ENCODE peak calls at places on chromosomes 11 and 22, in eight cellular contexts. One of them, this sample, is unnamed.
A peak's percentile ranks its signal among the peaks of the same experiment; 100 is the strongest.

GRCh38 chr11:112113539-112114457 is 27.1 kb downstream of the SDHD start:
- DNase-seq in WTC11: no peak
- DNase-seq in stimulated activated CD8-positive, alpha-beta memory T cell treated with anti-CD3 and anti-CD28 coated beads, Interleukin-15, amount 100 ng/mL, for 24 hours: no peak
- DNase-seq in neural progenitor cell: peak; percentile 58
- DNase-seq in LHCN-M2: peak; percentile 71
- DNase-seq in RPMI7951: peak; percentile 71
- DNase-seq in GM04504: peak; percentile 38
- DNase-seq in activated CD4-positive, alpha-beta T cell treated with anti-CD3 and anti-CD28 coated beads, Interleukin-2, amount 50 U/mL, for 48 hours: no peak
- DNase-seq in this sample: no peak

GRCh38 chr11:88345949-88346348 is 8.4 kb upstream of the CTSC start:
- DNase-seq in activated CD4-positive, alpha-beta T cell treated with anti-CD3 and anti-CD28 coated beads, Interleukin-2, amount 50 U/mL, for 48 hours: no peak
- DNase-seq in LHCN-M2: no peak
- DNase-seq in WTC11: no peak
- DNase-seq in neural progenitor cell: no peak
- DNase-seq in RPMI7951: no peak
- DNase-seq in GM04504: no peak
- DNase-seq in stimulated activated CD8-positive, alpha-beta memory T cell treated with anti-CD3 and anti-CD28 coated beads, Interleukin-15, amount 100 ng/mL, for 24 hours: no peak
- DNase-seq in this sample: no peak

GRCh38 chr11:103464420-103464819 is 355.2 kb downstream of the DYNC2H1 start:
- DNase-seq in RPMI7951: no peak
- DNase-seq in activated CD4-positive, alpha-beta T cell treated with anti-CD3 and anti-CD28 coated beads, Interleukin-2, amount 50 U/mL, for 48 hours: no peak
- DNase-seq in neural progenitor cell: no peak
- DNase-seq in stimulated activated CD8-positive, alpha-beta memory T cell treated with anti-CD3 and anti-CD28 coated beads, Interleukin-15, amount 100 ng/mL, for 24 hours: no peak
- DNase-seq in WTC11: no peak
- DNase-seq in LHCN-M2: no peak
- DNase-seq in GM04504: no peak
- DNase-seq in this sample: no peak

GRCh38 chr22:36026741-36027140 is 1.9 kb downstream of the RBFOX2 start:
- DNase-seq in stimulated activated CD8-positive, alpha-beta memory T cell treated with anti-CD3 and anti-CD28 coated beads, Interleukin-15, amount 100 ng/mL, for 24 hours: no peak
- DNase-seq in RPMI7951: peak; percentile 37
- DNase-seq in GM04504: no peak
- DNase-seq in LHCN-M2: peak; percentile 37
- DNase-seq in WTC11: no peak
- DNase-seq in neural progenitor cell: no peak
- DNase-seq in activated CD4-positive, alpha-beta T cell treated with anti-CD3 and anti-CD28 coated beads, Interleukin-2, amount 50 U/mL, for 48 hours: no peak
- DNase-seq in this sample: no peak

GRCh38 chr22:21707677-21708076 is 27.9 kb downstream of the YPEL1 start:
- DNase-seq in RPMI7951: no peak
- DNase-seq in stimulated activated CD8-positive, alpha-beta memory T cell treated with anti-CD3 and anti-CD28 coated beads, Interleukin-15, amount 100 ng/mL, for 24 hours: no peak
- DNase-seq in activated CD4-positive, alpha-beta T cell treated with anti-CD3 and anti-CD28 coated beads, Interleukin-2, amount 50 U/mL, for 48 hours: no peak
- DNase-seq in WTC11: no peak
- DNase-seq in neural progenitor cell: no peak
- DNase-seq in LHCN-M2: peak; percentile 67
- DNase-seq in GM04504: no peak
- DNase-seq in this sample: no peak

GRCh38 chr11:82978422-82979099 is 77.0 kb downstream of the DDIAS start:
- DNase-seq in activated CD4-positive, alpha-beta T cell treated with anti-CD3 and anti-CD28 coated beads, Interleukin-2, amount 50 U/mL, for 48 hours: no peak
- DNase-seq in RPMI7951: peak; percentile 88
- DNase-seq in stimulated activated CD8-positive, alpha-beta memory T cell treated with anti-CD3 and anti-CD28 coated beads, Interleukin-15, amount 100 ng/mL, for 24 hours: no peak
- DNase-seq in LHCN-M2: peak; percentile 81
- DNase-seq in neural progenitor cell: no peak
- DNase-seq in GM04504: peak; percentile 52
- DNase-seq in WTC11: no peak
- DNase-seq in this sample: no peak

GRCh38 chr11:130840683-130841082 is 75.6 kb downstream of the SNX19 start:
- DNase-seq in WTC11: no peak
- DNase-seq in neural progenitor cell: no peak
- DNase-seq in activated CD4-positive, alpha-beta T cell treated with anti-CD3 and anti-CD28 coated beads, Interleukin-2, amount 50 U/mL, for 48 hours: no peak
- DNase-seq in LHCN-M2: peak; percentile 43
- DNase-seq in RPMI7951: no peak
- DNase-seq in stimulated activated CD8-positive, alpha-beta memory T cell treated with anti-CD3 and anti-CD28 coated beads, Interleukin-15, amount 100 ng/mL, for 24 hours: no peak
- DNase-seq in GM04504: no peak
- DNase-seq in this sample: no peak

GRCh38 chr11:120317689-120318195 is 7.4 kb upstream of the TLCD5 start:
- DNase-seq in RPMI7951: no peak
- DNase-seq in activated CD4-positive, alpha-beta T cell treated with anti-CD3 and anti-CD28 coated beads, Interleukin-2, amount 50 U/mL, for 48 hours: no peak
- DNase-seq in WTC11: no peak
- DNase-seq in neural progenitor cell: no peak
- DNase-seq in GM04504: no peak
- DNase-seq in LHCN-M2: no peak
- DNase-seq in stimulated activated CD8-positive, alpha-beta memory T cell treated with anti-CD3 and anti-CD28 coated beads, Interleukin-15, amount 100 ng/mL, for 24 hours: no peak
- DNase-seq in this sample: no peak

GRCh38 chr22:47337161-47337621 is 574.7 kb downstream of the TBC1D22A start:
- DNase-seq in neural progenitor cell: no peak
- DNase-seq in LHCN-M2: peak; percentile 99
- DNase-seq in WTC11: no peak
- DNase-seq in activated CD4-positive, alpha-beta T cell treated with anti-CD3 and anti-CD28 coated beads, Interleukin-2, amount 50 U/mL, for 48 hours: no peak
- DNase-seq in stimulated activated CD8-positive, alpha-beta memory T cell treated with anti-CD3 and anti-CD28 coated beads, Interleukin-15, amount 100 ng/mL, for 24 hours: no peak
- DNase-seq in GM04504: peak; percentile 72
- DNase-seq in RPMI7951: peak; percentile 99
- DNase-seq in this sample: no peak

GRCh38 chr11:1037506-1038055 is 1.1 kb upstream of the MUC6 start:
- DNase-seq in stimulated activated CD8-positive, alpha-beta memory T cell treated with anti-CD3 and anti-CD28 coated beads, Interleukin-15, amount 100 ng/mL, for 24 hours: no peak
- DNase-seq in LHCN-M2: no peak
- DNase-seq in activated CD4-positive, alpha-beta T cell treated with anti-CD3 and anti-CD28 coated beads, Interleukin-2, amount 50 U/mL, for 48 hours: no peak
- DNase-seq in WTC11: no peak
- DNase-seq in GM04504: no peak
- DNase-seq in RPMI7951: no peak
- DNase-seq in neural progenitor cell: no peak
- DNase-seq in this sample: no peak

GRCh38 chr11:4184163-4184916 is 89.7 kb downstream of the RRM1 start:
- DNase-seq in RPMI7951: no peak
- DNase-seq in activated CD4-positive, alpha-beta T cell treated with anti-CD3 and anti-CD28 coated beads, Interleukin-2, amount 50 U/mL, for 48 hours: no peak
- DNase-seq in LHCN-M2: no peak
- DNase-seq in GM04504: no peak
- DNase-seq in stimulated activated CD8-positive, alpha-beta memory T cell treated with anti-CD3 and anti-CD28 coated beads, Interleukin-15, amount 100 ng/mL, for 24 hours: no peak
- DNase-seq in WTC11: no peak
- DNase-seq in neural progenitor cell: no peak
- DNase-seq in this sample: no peak

GRCh38 chr11:6357222-6357621 is 33.1 kb upstream of the SMPD1 start:
- DNase-seq in activated CD4-positive, alpha-beta T cell treated with anti-CD3 and anti-CD28 coated beads, Interleukin-2, amount 50 U/mL, for 48 hours: peak; percentile 61
- DNase-seq in neural progenitor cell: no peak
- DNase-seq in WTC11: no peak
- DNase-seq in LHCN-M2: peak; percentile 54
- DNase-seq in GM04504: peak; percentile 73
- DNase-seq in stimulated activated CD8-positive, alpha-beta memory T cell treated with anti-CD3 and anti-CD28 coated beads, Interleukin-15, amount 100 ng/mL, for 24 hours: no peak
- DNase-seq in RPMI7951: peak; percentile 96
- DNase-seq in this sample: no peak

GRCh38 chr11:17601206-17602075 is 54.4 kb downstream of the OTOG start:
- DNase-seq in activated CD4-positive, alpha-beta T cell treated with anti-CD3 and anti-CD28 coated beads, Interleukin-2, amount 50 U/mL, for 48 hours: no peak
- DNase-seq in RPMI7951: no peak
- DNase-seq in neural progenitor cell: peak; percentile 46
- DNase-seq in GM04504: no peak
- DNase-seq in stimulated activated CD8-positive, alpha-beta memory T cell treated with anti-CD3 and anti-CD28 coated beads, Interleukin-15, amount 100 ng/mL, for 24 hours: no peak
- DNase-seq in WTC11: no peak
- DNase-seq in LHCN-M2: no peak
- DNase-seq in this sample: no peak

GRCh38 chr22:43213066-43213465 is 26.1 kb upstream of the TTLL12 start:
- DNase-seq in neural progenitor cell: peak; percentile 55
- DNase-seq in GM04504: no peak
- DNase-seq in RPMI7951: no peak
- DNase-seq in activated CD4-positive, alpha-beta T cell treated with anti-CD3 and anti-CD28 coated beads, Interleukin-2, amount 50 U/mL, for 48 hours: no peak
- DNase-seq in stimulated activated CD8-positive, alpha-beta memory T cell treated with anti-CD3 and anti-CD28 coated beads, Interleukin-15, amount 100 ng/mL, for 24 hours: no peak
- DNase-seq in LHCN-M2: no peak
- DNase-seq in WTC11: peak; percentile 60
- DNase-seq in this sample: no peak

GRCh38 chr11:45108070-45109064 is 38.1 kb upstream of the PRDM11 start:
- DNase-seq in GM04504: no peak
- DNase-seq in activated CD4-positive, alpha-beta T cell treated with anti-CD3 and anti-CD28 coated beads, Interleukin-2, amount 50 U/mL, for 48 hours: no peak
- DNase-seq in WTC11: no peak
- DNase-seq in LHCN-M2: no peak
- DNase-seq in stimulated activated CD8-positive, alpha-beta memory T cell treated with anti-CD3 and anti-CD28 coated beads, Interleukin-15, amount 100 ng/mL, for 24 hours: no peak
- DNase-seq in RPMI7951: no peak
- DNase-seq in neural progenitor cell: no peak
- DNase-seq in this sample: no peak

GRCh38 chr11:112786196-112786595 is 175.0 kb upstream of the NCAM1 start:
- DNase-seq in GM04504: no peak
- DNase-seq in neural progenitor cell: no peak
- DNase-seq in stimulated activated CD8-positive, alpha-beta memory T cell treated with anti-CD3 and anti-CD28 coated beads, Interleukin-15, amount 100 ng/mL, for 24 hours: no peak
- DNase-seq in LHCN-M2: no peak
- DNase-seq in activated CD4-positive, alpha-beta T cell treated with anti-CD3 and anti-CD28 coated beads, Interleukin-2, amount 50 U/mL, for 48 hours: no peak
- DNase-seq in RPMI7951: no peak
- DNase-seq in WTC11: no peak
- DNase-seq in this sample: no peak

GRCh38 chr22:23369054-23369685 is 188.9 kb downstream of the BCR start:
- DNase-seq in LHCN-M2: no peak
- DNase-seq in stimulated activated CD8-positive, alpha-beta memory T cell treated with anti-CD3 and anti-CD28 coated beads, Interleukin-15, amount 100 ng/mL, for 24 hours: no peak
- DNase-seq in GM04504: no peak
- DNase-seq in neural progenitor cell: no peak
- DNase-seq in activated CD4-positive, alpha-beta T cell treated with anti-CD3 and anti-CD28 coated beads, Interleukin-2, amount 50 U/mL, for 48 hours: no peak
- DNase-seq in WTC11: no peak
- DNase-seq in RPMI7951: no peak
- DNase-seq in this sample: no peak

GRCh38 chr11:36684840-36685800 is 87.1 kb upstream of the RAG2 start:
- DNase-seq in neural progenitor cell: no peak
- DNase-seq in activated CD4-positive, alpha-beta T cell treated with anti-CD3 and anti-CD28 coated beads, Interleukin-2, amount 50 U/mL, for 48 hours: no peak
- DNase-seq in stimulated activated CD8-positive, alpha-beta memory T cell treated with anti-CD3 and anti-CD28 coated beads, Interleukin-15, amount 100 ng/mL, for 24 hours: no peak
- DNase-seq in LHCN-M2: no peak
- DNase-seq in GM04504: no peak
- DNase-seq in RPMI7951: no peak
- DNase-seq in WTC11: no peak
- DNase-seq in this sample: no peak

GRCh38 chr11:12213920-12214319 is 103.5 kb downstream of the MICAL2 start:
- DNase-seq in stimulated activated CD8-positive, alpha-beta memory T cell treated with anti-CD3 and anti-CD28 coated beads, Interleukin-15, amount 100 ng/mL, for 24 hours: no peak
- DNase-seq in GM04504: no peak
- DNase-seq in neural progenitor cell: no peak
- DNase-seq in activated CD4-positive, alpha-beta T cell treated with anti-CD3 and anti-CD28 coated beads, Interleukin-2, amount 50 U/mL, for 48 hours: no peak
- DNase-seq in WTC11: no peak
- DNase-seq in LHCN-M2: no peak
- DNase-seq in RPMI7951: peak; percentile 77
- DNase-seq in this sample: no peak

GRCh38 chr22:17974703-17975372 is 49.5 kb downstream of the MICAL3 start:
- DNase-seq in neural progenitor cell: no peak
- DNase-seq in RPMI7951: peak; percentile 56
- DNase-seq in stimulated activated CD8-positive, alpha-beta memory T cell treated with anti-CD3 and anti-CD28 coated beads, Interleukin-15, amount 100 ng/mL, for 24 hours: no peak
- DNase-seq in WTC11: no peak
- DNase-seq in activated CD4-positive, alpha-beta T cell treated with anti-CD3 and anti-CD28 coated beads, Interleukin-2, amount 50 U/mL, for 48 hours: no peak
- DNase-seq in LHCN-M2: no peak
- DNase-seq in GM04504: no peak
- DNase-seq in this sample: no peak

This sample was measured in esophagus squamous epithelium.